ENCODE peak calls at places on chromosome 17, in seven cellular contexts. R is activated T-cell treated with anti-CD3 and anti-CD28 coated beads for 24 hours, H is GM12891, B is HT-29, N is memory B cell, P is NCI-H345, M is EH. W is an unnamed sample.

GRCh38 chr17:51546114-51546513 is 285.8 kb downstream of the UTP18 start:
- DNase-seq in R (no peak), H (no peak), B (no peak), N (no peak), P (no peak), M (no peak), W (no peak)

GRCh38 chr17:55448681-55449080 is 27.0 kb upstream of the MMD start:
- DNase-seq in R (no peak), H (no peak), B (no peak), N (no peak), P (no peak), M (peak), W (no peak)

GRCh38 chr17:42700890-42701289 is 18.6 kb downstream of the CNTNAP1 start:
- DNase-seq in R (no peak), H (no peak), B (no peak), N (no peak), P (no peak), M (no peak), W (no peak)

GRCh38 chr17:57705921-57706695 is 39.0 kb downstream of the CCDC182 start:
- DNase-seq in R (no peak), H (no peak), B (no peak), N (no peak), P (no peak), M (no peak), W (no peak)

GRCh38 chr17:55768946-55769624 is 18.2 kb downstream of the PCTP start:
- DNase-seq in R (no peak), H (no peak), B (no peak), N (no peak), P (no peak), M (peak), W (no peak)

GRCh38 chr17:57585341-57586098 is 159.6 kb downstream of the CCDC182 start:
- DNase-seq in R (no peak), H (no peak), B (no peak), N (no peak), P (no peak), M (no peak), W (no peak)

GRCh38 chr17:78953356-78954350 is 26.1 kb downstream of the LGALS3BP start:
- DNase-seq in R (no peak), H (no peak), B (no peak), N (no peak), P (no peak), M (no peak), W (no peak)

GRCh38 chr17:63448655-63449054 is 2.5 kb upstream of the CYB561 start:
- DNase-seq in R (no peak), H (no peak), B (no peak), N (no peak), P (no peak), M (no peak), W (no peak)

GRCh38 chr17:74545456-74546230 is at the start of gene CD300C:
- DNase-seq in R (no peak), H (no peak), B (peak), N (no peak), P (no peak), M (no peak), W (no peak)

GRCh38 chr17:64765191-64765889 is 103.2 kb upstream of the SMURF2 start:
- DNase-seq in R (no peak), H (no peak), B (no peak), N (no peak), P (no peak), M (no peak), W (no peak)

GRCh38 chr17:76558210-76559095 is 18.6 kb downstream of the PRCD start:
- DNase-seq in R (no peak), H (no peak), B (peak), N (no peak), P (peak), M (peak), W (no peak)

GRCh38 chr17:65560628-65561371 is 648 bp downstream of the AXIN2 start:
- DNase-seq in R (peak), H (peak), B (peak), N (peak), P (peak), M (peak), W (peak)